ENCODE peak calls at places on chromosomes 6 and 20, in six cellular contexts. W is left cardiac atrium; M is activated T-helper 1 cell treated with anti-CD3 and anti-CD28 coated beads, Interleukin-12 subunit alpha, Interleukin-12 subunit beta, Interleukin-2, Interleukin-4 antibody, amounts not matched to agents 30 ng/mL and 10 ng/mL and 1 ng/mL, durations not matched to agents 14 hours and 24 hours and 36 hours; O is upper lobe of right lung; B is NCI-H2029; G is nephron progenitor cell. T is an unnamed sample.

GRCh38 chr20:48835390-48835789 is 7.6 kb upstream of the PREX1 start:
- DNase-seq in B (no peak), W (no peak), G (no peak), M (no peak), O (no peak), T (no peak)

GRCh38 chr20:55415567-55416142 is 589.7 kb downstream of the CBLN4 start:
- DNase-seq in O (no peak), M (no peak), W (no peak), B (no peak), G (no peak), T (no peak)

GRCh38 chr20:9348746-9349145 is 165.6 kb upstream of the LAMP5 start:
- DNase-seq in G (no peak), O (no peak), M (no peak), W (no peak), B (no peak), T (no peak)

GRCh38 chr6:971981-972640 is 279.2 kb upstream of the EXOC2 start:
- DNase-seq in M (no peak), W (no peak), O (no peak), G (no peak), B (no peak), T (no peak)

GRCh38 chr6:116672306-116672705 is 3.7 kb upstream of the ZUP1 start:
- DNase-seq in M (no peak), B (no peak), G (no peak), W (no peak), O (no peak), T (no peak)

GRCh38 chr6:87481936-87482335 is 9.2 kb downstream of the SLC35A1 start:
- DNase-seq in O (no peak), G (no peak), B (no peak), M (no peak), W (no peak), T (no peak)

GRCh38 chr20:17867119-17867518 is 101.5 kb downstream of the SNX5 start:
- DNase-seq in M (no peak), G (no peak), B (no peak), O (no peak), W (no peak), T (no peak)

GRCh38 chr20:52226370-52226769 is 34.8 kb upstream of the ZFP64 start:
- DNase-seq in B (no peak), G (no peak), O (no peak), M (no peak), W (no peak), T (no peak)

GRCh38 chr6:39725632-39725997 is 407 bp upstream of the KIF6 start:
- DNase-seq in O (no peak), M (no peak), W (no peak), G (no peak), B (no peak), T (no peak)

GRCh38 chr6:151239603-151240035 is at the start of gene AKAP12:
- DNase-seq in G (no peak), M (no peak), B (no peak), O (no peak), W (peak), T (no peak)

GRCh38 chr6:28944412-28945006 is 20.7 kb upstream of the TRIM27 start:
- DNase-seq in B (peak), M (peak), G (peak), W (peak), O (no peak), T (no peak)

GRCh38 chr20:17735959-17736621 is 36.3 kb downstream of the BANF2 start:
- DNase-seq in W (no peak), M (no peak), B (no peak), O (no peak), G (no peak), T (no peak)

GRCh38 chr6:142112451-142113061 is 20.2 kb upstream of the GJE1 start:
- DNase-seq in O (peak), W (peak), G (peak), B (peak), M (peak), T (peak)

GRCh38 chr20:46215913-46216707 is 92.2 kb downstream of the CDH22 start:
- DNase-seq in O (no peak), B (no peak), M (no peak), G (peak), W (peak), T (no peak)

GRCh38 chr6:153963352-153963751 is 75.7 kb upstream of the OPRM1 start:
- DNase-seq in B (no peak), G (no peak), O (no peak), M (no peak), W (no peak), T (no peak)

GRCh38 chr6:72272958-72273357 is 348.9 kb upstream of the KCNQ5 start:
- DNase-seq in M (no peak), B (no peak), G (no peak), O (no peak), W (no peak), T (no peak)

GRCh38 chr20:34293589-34293988 is 9.6 kb downstream of the AHCY start:
- DNase-seq in G (no peak), W (no peak), B (no peak), M (no peak), O (no peak), T (no peak)